ENCODE peak calls at places on chromosomes 13 and 19, in five cellular contexts. G, D, W, U and H are unnamed samples.

GRCh38 chr13:43846496-43846895 is 33.0 kb downstream of the CCDC122 start:
- DNase-seq in G (no peak), D (no peak), W (peak; percentile 46), U (no peak), H (no peak)

GRCh38 chr13:110528371-110528770 is 33.2 kb downstream of the RAB20 start:
- DNase-seq in G (peak; percentile 49), D (no peak), W (no peak), U (no peak), H (no peak)

GRCh38 chr19:18062043-18062442 is 24.7 kb downstream of the IL12RB1 start:
- DNase-seq in G (no peak), D (no peak), W (no peak), U (no peak), H (no peak)

GRCh38 chr19:1261512-1261862 is 7.6 kb upstream of the CIRBP start:
- DNase-seq in G (peak; percentile 78), D (no peak), W (no peak), U (no peak), H (no peak)

GRCh38 chr13:43127103-43127817 is 103.9 kb downstream of the DNAJC15 start:
- DNase-seq in G (no peak), D (no peak), W (no peak), U (no peak), H (no peak)

GRCh38 chr19:489418-490196 is 6.7 kb upstream of the MADCAM1 start:
- DNase-seq in G (no peak), D (no peak), W (no peak), U (peak; percentile 13), H (no peak)

GRCh38 chr13:112958127-112958989 is 10.7 kb upstream of the MCF2L start:
- DNase-seq in G (peak; percentile 62), D (peak; percentile 35), W (no peak), U (peak; percentile 70), H (no peak)

GRCh38 chr13:92500192-92500591 is 726.4 kb upstream of the GPC6 start:
- DNase-seq in G (no peak), D (no peak), W (no peak), U (no peak), H (no peak)

GRCh38 chr13:112219753-112220152 is 152.8 kb downstream of the SOX1 start:
- DNase-seq in G (no peak), D (no peak), W (no peak), U (no peak), H (no peak)

GRCh38 chr13:81988542-81988941 is 1647.6 kb upstream of the SPRY2 start:
- DNase-seq in G (no peak), D (no peak), W (no peak), U (no peak), H (no peak)

GRCh38 chr19:13033244-13033643 is 38.0 kb downstream of the NFIX start:
- DNase-seq in G (no peak), D (no peak), W (no peak), U (peak; percentile 32), H (no peak)

GRCh38 chr13:65497265-65497664 is 1732.9 kb downstream of the PCDH9 start:
- DNase-seq in G (no peak), D (no peak), W (peak; percentile 15), U (peak; percentile 86), H (no peak)

GRCh38 chr19:1296078-1296477 is 10.4 kb downstream of the EFNA2 start:
- DNase-seq in G (no peak), D (no peak), W (no peak), U (no peak), H (no peak)

GRCh38 chr19:41411682-41412265 is 14.2 kb downstream of the BCKDHA start:
- DNase-seq in G (no peak), D (no peak), W (no peak), U (no peak), H (no peak)

GRCh38 chr19:881385-882071 is 11.5 kb downstream of the MED16 start:
- DNase-seq in G (no peak), D (no peak), W (no peak), U (no peak), H (no peak)

GRCh38 chr13:76512676-76513277 is 373.4 kb downstream of the KCTD12 start:
- DNase-seq in G (no peak), D (no peak), W (peak; percentile 78), U (peak; percentile 87), H (no peak)

GRCh38 chr19:3809881-3810707 is 23.9 kb upstream of the MATK start:
- DNase-seq in G (no peak), D (no peak), W (no peak), U (no peak), H (no peak)

GRCh38 chr19:3808420-3809143 is 22.4 kb upstream of the MATK start:
- DNase-seq in G (no peak), D (no peak), W (no peak), U (no peak), H (no peak)

GRCh38 chr19:3813473-3814392 is 27.6 kb upstream of the MATK start:
- DNase-seq in G (no peak), D (no peak), W (no peak), U (no peak), H (no peak)

GRCh38 chr19:3807574-3808354 is 21.6 kb upstream of the MATK start:
- DNase-seq in G (no peak), D (no peak), W (no peak), U (no peak), H (no peak)

DNA sequence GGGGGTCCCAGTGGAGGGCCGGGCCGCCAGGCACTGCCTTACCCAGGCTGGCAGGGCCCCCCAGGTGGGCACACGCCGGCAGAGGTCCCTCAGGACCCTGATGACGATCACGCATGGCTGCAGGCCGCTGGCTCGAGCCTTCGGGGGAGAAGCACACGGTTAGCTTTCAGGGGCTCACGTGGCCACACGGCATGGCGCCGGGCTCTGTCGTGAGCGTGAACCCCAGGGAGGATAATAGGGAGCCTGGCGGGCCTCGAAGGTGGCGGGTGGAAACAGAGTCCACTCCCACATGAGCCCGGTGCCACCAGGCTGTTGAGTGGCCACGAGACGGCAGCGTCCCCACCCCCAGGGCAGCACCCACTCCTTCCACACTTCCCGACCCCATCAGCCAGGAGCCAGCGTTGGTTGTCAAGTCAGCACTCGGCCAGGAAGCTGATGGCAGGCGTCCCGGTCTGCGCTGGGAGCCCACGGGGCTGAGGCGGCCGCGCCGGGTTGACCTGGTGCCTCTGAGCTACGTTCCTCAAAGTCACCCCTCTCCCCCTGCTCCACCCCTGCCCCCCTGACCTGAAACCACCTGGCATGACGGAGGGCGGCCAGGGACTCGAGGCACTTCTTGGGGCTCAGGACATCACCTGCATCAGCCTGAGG is 24.7 kb upstream of the MATK start:
- DNase-seq in G (no peak), D (no peak), W (no peak), U (no peak), H (no peak)
- H3K4me3 ChIP-seq in G (no peak overlapping the region), D (no peak overlapping the region), W (no peak overlapping the region), U (no peak overlapping the region), H (no peak overlapping the region)

DNA sequence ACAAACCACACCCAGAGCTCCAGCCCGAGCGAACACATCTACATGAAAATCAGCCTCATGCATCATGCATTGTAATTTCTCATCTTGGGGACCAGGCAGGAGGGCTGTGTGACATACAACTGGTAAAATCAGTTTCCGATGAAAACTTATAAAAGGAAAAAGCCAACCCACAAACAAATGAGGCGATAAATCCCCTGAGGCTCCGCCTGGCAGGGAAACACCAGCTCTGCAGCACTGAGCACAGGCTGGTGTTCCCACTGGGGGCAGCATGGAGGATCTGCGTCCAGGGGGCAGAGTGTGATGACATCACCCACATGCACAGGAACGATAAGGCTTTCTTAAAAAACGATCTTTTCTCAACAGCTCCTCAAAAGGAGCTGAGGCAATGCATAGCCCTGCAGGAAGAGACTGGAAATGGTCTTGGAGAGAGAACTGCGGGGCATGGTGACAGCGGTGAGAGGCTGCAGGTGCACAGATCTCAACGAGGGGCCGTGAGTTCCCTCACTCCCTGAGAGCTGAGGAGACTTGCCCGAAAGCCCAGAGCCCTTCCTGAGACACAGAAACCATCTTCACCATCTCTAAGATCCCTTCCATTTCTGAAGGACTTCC is 24.6 kb downstream of the SH3GL1 start:
- DNase-seq in G (peak; percentile 69), D (no peak), W (no peak), U (peak; percentile 60), H (no peak)
- H3K4me3 ChIP-seq in G (no peak overlapping the region), D (no peak overlapping the region), W (no peak overlapping the region), U (peak overlapping the region; percentile 44), H (no peak overlapping the region)

DNA sequence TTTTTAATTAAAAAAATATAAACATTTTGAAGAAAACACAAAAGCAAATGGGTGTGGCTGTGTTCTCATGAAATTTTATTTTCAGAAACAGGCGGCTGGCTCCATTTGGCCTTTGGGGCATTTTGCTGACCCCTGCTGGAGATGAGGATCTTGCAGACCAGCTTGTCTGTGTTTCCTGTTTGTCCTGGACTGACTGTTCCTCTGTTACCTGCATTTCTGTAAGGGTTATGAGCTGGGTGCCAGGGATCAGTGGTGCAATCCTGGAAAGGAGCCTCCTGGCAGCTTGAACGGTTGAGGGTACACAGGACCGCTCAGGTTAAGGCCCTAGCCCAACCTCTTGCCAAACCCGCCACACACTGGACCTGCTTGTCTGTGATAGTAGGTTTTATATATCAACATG is 49.9 kb downstream of the ZNF787 start:
- DNase-seq in G (no peak), D (no peak), W (no peak), U (peak; percentile 59), H (no peak)
- H3K4me3 ChIP-seq in G (no peak overlapping the region), D (no peak overlapping the region), W (no peak overlapping the region), U (no peak overlapping the region), H (no peak overlapping the region)

GRCh38 chr19:52949422-52949821 is 13.3 kb downstream of the ZNF816 start:
- DNase-seq in G (no peak), D (no peak), W (no peak), U (no peak), H (no peak)
- H3K4me3 ChIP-seq in G (no peak overlapping the region), D (no peak overlapping the region), W (no peak overlapping the region), U (no peak overlapping the region), H (no peak overlapping the region)

GRCh38 chr19:15555759-15556633 is 47.7 kb downstream of the CYP4F22 start:
- DNase-seq in G (peak; percentile 93), D (peak; percentile 89), W (peak; percentile 66), U (peak; percentile 95), H (no peak)
- H3K4me3 ChIP-seq in G (no peak overlapping the region), D (peak overlapping the region; percentile 34), W (peak overlapping the region; percentile 31), U (peak overlapping the region; percentile 63), H (peak overlapping the region; percentile 27)

GRCh38 chr19:48614436-48615144 is at the start of gene FAM83E:
- DNase-seq in G (no peak), D (peak; percentile 97), W (no peak), U (peak; percentile 41), H (no peak)
- H3K4me3 ChIP-seq in G (no peak within 1 kb of the TSS), D (peak within 1 kb of the TSS; percentile 56), W (no peak within 1 kb of the TSS), U (no peak within 1 kb of the TSS), H (no peak within 1 kb of the TSS)

GRCh38 chr19:4760285-4760650 is 31.3 kb upstream of the FEM1A start:
- DNase-seq in G (no peak), D (no peak), W (no peak), U (no peak), H (no peak)
- H3K4me3 ChIP-seq in G (no peak overlapping the region), D (peak overlapping the region; percentile 56), W (no peak overlapping the region), U (peak overlapping the region; percentile 57), H (no peak overlapping the region)